ENCODE peak calls at places on chromosomes 7 and 10, in four cellular contexts. One of them, this sample, is unnamed.

GRCh38 chr7:81776972-81777371 is 7.1 kb upstream of the HGF start:
- DNase-seq in stimulated activated CD4-positive, alpha-beta T cell treated with anti-CD3 and anti-CD28 coated beads, Interleukin-4, amount 100 ng/mL, for 48 hours: no peak
- DNase-seq in thoracic aorta: no peak
- DNase-seq in kidney tubule cell: no peak
- DNase-seq in this sample: no peak

GRCh38 chr7:41336981-41337380 is 365.9 kb downstream of the INHBA start:
- DNase-seq in thoracic aorta: no peak
- DNase-seq in kidney tubule cell: no peak
- DNase-seq in stimulated activated CD4-positive, alpha-beta T cell treated with anti-CD3 and anti-CD28 coated beads, Interleukin-4, amount 100 ng/mL, for 48 hours: no peak
- DNase-seq in this sample: no peak

GRCh38 chr10:3729397-3729796 is 55.6 kb downstream of the KLF6 start:
- DNase-seq in stimulated activated CD4-positive, alpha-beta T cell treated with anti-CD3 and anti-CD28 coated beads, Interleukin-4, amount 100 ng/mL, for 48 hours: no peak
- DNase-seq in thoracic aorta: no peak
- DNase-seq in kidney tubule cell: peak
- DNase-seq in this sample: no peak

GRCh38 chr10:111344804-111345203 is 268.0 kb downstream of the ADRA2A start:
- DNase-seq in stimulated activated CD4-positive, alpha-beta T cell treated with anti-CD3 and anti-CD28 coated beads, Interleukin-4, amount 100 ng/mL, for 48 hours: no peak
- DNase-seq in kidney tubule cell: no peak
- DNase-seq in thoracic aorta: no peak
- DNase-seq in this sample: no peak

GRCh38 chr7:131225619-131226101 is 102.0 kb upstream of the MKLN1 start:
- DNase-seq in kidney tubule cell: peak
- DNase-seq in thoracic aorta: no peak
- DNase-seq in stimulated activated CD4-positive, alpha-beta T cell treated with anti-CD3 and anti-CD28 coated beads, Interleukin-4, amount 100 ng/mL, for 48 hours: no peak
- DNase-seq in this sample: peak

GRCh38 chr10:51999089-51999488 is 299.7 kb upstream of the CSTF2T start:
- DNase-seq in thoracic aorta: no peak
- DNase-seq in kidney tubule cell: no peak
- DNase-seq in stimulated activated CD4-positive, alpha-beta T cell treated with anti-CD3 and anti-CD28 coated beads, Interleukin-4, amount 100 ng/mL, for 48 hours: no peak
- DNase-seq in this sample: no peak

GRCh38 chr7:112202819-112203218 is 3.4 kb downstream of the DOCK4 start:
- DNase-seq in kidney tubule cell: peak
- DNase-seq in stimulated activated CD4-positive, alpha-beta T cell treated with anti-CD3 and anti-CD28 coated beads, Interleukin-4, amount 100 ng/mL, for 48 hours: no peak
- DNase-seq in thoracic aorta: no peak
- DNase-seq in this sample: peak

GRCh38 chr7:2510909-2511768 is 8.4 kb upstream of the LFNG start:
- DNase-seq in stimulated activated CD4-positive, alpha-beta T cell treated with anti-CD3 and anti-CD28 coated beads, Interleukin-4, amount 100 ng/mL, for 48 hours: no peak
- DNase-seq in kidney tubule cell: no peak
- DNase-seq in thoracic aorta: no peak
- DNase-seq in this sample: no peak

GRCh38 chr7:23544913-23545354 is 13.2 kb upstream of the TRA2A start:
- DNase-seq in stimulated activated CD4-positive, alpha-beta T cell treated with anti-CD3 and anti-CD28 coated beads, Interleukin-4, amount 100 ng/mL, for 48 hours: no peak
- DNase-seq in thoracic aorta: no peak
- DNase-seq in kidney tubule cell: peak
- DNase-seq in this sample: peak

GRCh38 chr10:72692897-72693598 is 1.1 kb downstream of the MCU start:
- DNase-seq in kidney tubule cell: no peak
- DNase-seq in thoracic aorta: no peak
- DNase-seq in stimulated activated CD4-positive, alpha-beta T cell treated with anti-CD3 and anti-CD28 coated beads, Interleukin-4, amount 100 ng/mL, for 48 hours: no peak
- DNase-seq in this sample: peak

GRCh38 chr10:79068203-79068561 is 584 bp upstream of the ZMIZ1 start:
- DNase-seq in stimulated activated CD4-positive, alpha-beta T cell treated with anti-CD3 and anti-CD28 coated beads, Interleukin-4, amount 100 ng/mL, for 48 hours: no peak
- DNase-seq in thoracic aorta: no peak
- DNase-seq in kidney tubule cell: no peak
- DNase-seq in this sample: no peak

GRCh38 chr10:122263971-122264370 is 7.1 kb upstream of the BTBD16 start:
- DNase-seq in stimulated activated CD4-positive, alpha-beta T cell treated with anti-CD3 and anti-CD28 coated beads, Interleukin-4, amount 100 ng/mL, for 48 hours: no peak
- DNase-seq in kidney tubule cell: peak
- DNase-seq in thoracic aorta: no peak
- DNase-seq in this sample: no peak

GRCh38 chr7:92916751-92917369 is 80.5 kb upstream of the CDK6 start:
- DNase-seq in kidney tubule cell: peak
- DNase-seq in stimulated activated CD4-positive, alpha-beta T cell treated with anti-CD3 and anti-CD28 coated beads, Interleukin-4, amount 100 ng/mL, for 48 hours: no peak
- DNase-seq in thoracic aorta: no peak
- DNase-seq in this sample: peak

GRCh38 chr7:907158-907980 is 31.0 kb downstream of the GET4 start:
- DNase-seq in thoracic aorta: no peak
- DNase-seq in kidney tubule cell: no peak
- DNase-seq in stimulated activated CD4-positive, alpha-beta T cell treated with anti-CD3 and anti-CD28 coated beads, Interleukin-4, amount 100 ng/mL, for 48 hours: no peak
- DNase-seq in this sample: no peak

GRCh38 chr10:126009590-126009989 is 113.2 kb downstream of the FANK1 start:
- DNase-seq in kidney tubule cell: no peak
- DNase-seq in thoracic aorta: no peak
- DNase-seq in stimulated activated CD4-positive, alpha-beta T cell treated with anti-CD3 and anti-CD28 coated beads, Interleukin-4, amount 100 ng/mL, for 48 hours: no peak
- DNase-seq in this sample: no peak

GRCh38 chr7:12888727-12889126 is 201.3 kb downstream of the ARL4A start:
- DNase-seq in kidney tubule cell: peak
- DNase-seq in thoracic aorta: no peak
- DNase-seq in stimulated activated CD4-positive, alpha-beta T cell treated with anti-CD3 and anti-CD28 coated beads, Interleukin-4, amount 100 ng/mL, for 48 hours: no peak
- DNase-seq in this sample: no peak

GRCh38 chr10:49158399-49158798 is 24.6 kb upstream of the FAM170B start:
- DNase-seq in kidney tubule cell: no peak
- DNase-seq in thoracic aorta: no peak
- DNase-seq in stimulated activated CD4-positive, alpha-beta T cell treated with anti-CD3 and anti-CD28 coated beads, Interleukin-4, amount 100 ng/mL, for 48 hours: no peak
- DNase-seq in this sample: no peak

GRCh38 chr10:17607603-17608332 is 9.4 kb downstream of the HACD1 start:
- DNase-seq in stimulated activated CD4-positive, alpha-beta T cell treated with anti-CD3 and anti-CD28 coated beads, Interleukin-4, amount 100 ng/mL, for 48 hours: no peak
- DNase-seq in kidney tubule cell: peak
- DNase-seq in thoracic aorta: no peak
- DNase-seq in this sample: peak

GRCh38 chr10:116271593-116272496 is 1.2 kb downstream of the GFRA1 start:
- DNase-seq in thoracic aorta: no peak
- DNase-seq in kidney tubule cell: peak
- DNase-seq in stimulated activated CD4-positive, alpha-beta T cell treated with anti-CD3 and anti-CD28 coated beads, Interleukin-4, amount 100 ng/mL, for 48 hours: no peak
- DNase-seq in this sample: no peak

GRCh38 chr10:78696791-78697420 is 371.9 kb upstream of the ZMIZ1 start:
- DNase-seq in thoracic aorta: no peak
- DNase-seq in kidney tubule cell: no peak
- DNase-seq in stimulated activated CD4-positive, alpha-beta T cell treated with anti-CD3 and anti-CD28 coated beads, Interleukin-4, amount 100 ng/mL, for 48 hours: no peak
- DNase-seq in this sample: no peak

GRCh38 chr10:31599626-31600504 is 280.8 kb downstream of the ZEB1 start:
- DNase-seq in stimulated activated CD4-positive, alpha-beta T cell treated with anti-CD3 and anti-CD28 coated beads, Interleukin-4, amount 100 ng/mL, for 48 hours: no peak
- DNase-seq in kidney tubule cell: peak
- DNase-seq in thoracic aorta: no peak
- DNase-seq in this sample: no peak

GRCh38 chr7:738723-739454 is 11.8 kb upstream of the PRKAR1B start:
- DNase-seq in thoracic aorta: no peak
- DNase-seq in stimulated activated CD4-positive, alpha-beta T cell treated with anti-CD3 and anti-CD28 coated beads, Interleukin-4, amount 100 ng/mL, for 48 hours: no peak
- DNase-seq in kidney tubule cell: no peak
- DNase-seq in this sample: peak

GRCh38 chr10:85623758-85624157 is 742.8 kb downstream of the GRID1 start:
- DNase-seq in stimulated activated CD4-positive, alpha-beta T cell treated with anti-CD3 and anti-CD28 coated beads, Interleukin-4, amount 100 ng/mL, for 48 hours: no peak
- DNase-seq in kidney tubule cell: no peak
- DNase-seq in thoracic aorta: no peak
- DNase-seq in this sample: no peak

GRCh38 chr10:24287559-24288195 is 78.7 kb downstream of the KIAA1217 start:
- DNase-seq in stimulated activated CD4-positive, alpha-beta T cell treated with anti-CD3 and anti-CD28 coated beads, Interleukin-4, amount 100 ng/mL, for 48 hours: no peak
- DNase-seq in kidney tubule cell: no peak
- DNase-seq in thoracic aorta: no peak
- DNase-seq in this sample: no peak

GRCh38 chr10:79132681-79133381 is 64.1 kb downstream of the ZMIZ1 start:
- DNase-seq in kidney tubule cell: no peak
- DNase-seq in stimulated activated CD4-positive, alpha-beta T cell treated with anti-CD3 and anti-CD28 coated beads, Interleukin-4, amount 100 ng/mL, for 48 hours: no peak
- DNase-seq in thoracic aorta: no peak
- DNase-seq in this sample: no peak

GRCh38 chr10:79176052-79176501 is 107.3 kb downstream of the ZMIZ1 start:
- DNase-seq in stimulated activated CD4-positive, alpha-beta T cell treated with anti-CD3 and anti-CD28 coated beads, Interleukin-4, amount 100 ng/mL, for 48 hours: no peak
- DNase-seq in kidney tubule cell: peak
- DNase-seq in thoracic aorta: no peak
- DNase-seq in this sample: no peak

GRCh38 chr10:88243847-88244730 is 339.0 kb downstream of the RNLS start:
- DNase-seq in thoracic aorta: no peak
- DNase-seq in stimulated activated CD4-positive, alpha-beta T cell treated with anti-CD3 and anti-CD28 coated beads, Interleukin-4, amount 100 ng/mL, for 48 hours: no peak
- DNase-seq in kidney tubule cell: no peak
- DNase-seq in this sample: peak

GRCh38 chr10:65620404-65621048 is 1305.3 kb upstream of the LRRTM3 start:
- DNase-seq in kidney tubule cell: peak
- DNase-seq in thoracic aorta: no peak
- DNase-seq in stimulated activated CD4-positive, alpha-beta T cell treated with anti-CD3 and anti-CD28 coated beads, Interleukin-4, amount 100 ng/mL, for 48 hours: no peak
- DNase-seq in this sample: no peak

GRCh38 chr10:124403548-124403947 is 15.2 kb downstream of the OAT start:
- DNase-seq in thoracic aorta: no peak
- DNase-seq in kidney tubule cell: peak
- DNase-seq in stimulated activated CD4-positive, alpha-beta T cell treated with anti-CD3 and anti-CD28 coated beads, Interleukin-4, amount 100 ng/mL, for 48 hours: no peak
- DNase-seq in this sample: peak

GRCh38 chr10:88565072-88565471 is 18.0 kb downstream of the RNLS start:
- DNase-seq in kidney tubule cell: peak
- DNase-seq in stimulated activated CD4-positive, alpha-beta T cell treated with anti-CD3 and anti-CD28 coated beads, Interleukin-4, amount 100 ng/mL, for 48 hours: no peak
- DNase-seq in thoracic aorta: no peak
- DNase-seq in this sample: peak

GRCh38 chr10:97000487-97001182 is 168.5 kb downstream of the LCOR start:
- DNase-seq in stimulated activated CD4-positive, alpha-beta T cell treated with anti-CD3 and anti-CD28 coated beads, Interleukin-4, amount 100 ng/mL, for 48 hours: no peak
- DNase-seq in kidney tubule cell: no peak
- DNase-seq in thoracic aorta: no peak
- DNase-seq in this sample: no peak

GRCh38 chr10:79326361-79327089 is 20.7 kb upstream of the PPIF start:
- DNase-seq in kidney tubule cell: no peak
- DNase-seq in stimulated activated CD4-positive, alpha-beta T cell treated with anti-CD3 and anti-CD28 coated beads, Interleukin-4, amount 100 ng/mL, for 48 hours: no peak
- DNase-seq in thoracic aorta: no peak
- DNase-seq in this sample: no peak

GRCh38 chr7:27251513-27252306 is 9.1 kb downstream of the EVX1 start:
- DNase-seq in thoracic aorta: no peak
- DNase-seq in stimulated activated CD4-positive, alpha-beta T cell treated with anti-CD3 and anti-CD28 coated beads, Interleukin-4, amount 100 ng/mL, for 48 hours: no peak
- DNase-seq in kidney tubule cell: no peak
- DNase-seq in this sample: no peak

GRCh38 chr7:129160161-129160911 is 15.8 kb downstream of the TSPAN33 start:
- DNase-seq in thoracic aorta: no peak
- DNase-seq in kidney tubule cell: no peak
- DNase-seq in stimulated activated CD4-positive, alpha-beta T cell treated with anti-CD3 and anti-CD28 coated beads, Interleukin-4, amount 100 ng/mL, for 48 hours: no peak
- DNase-seq in this sample: peak

GRCh38 chr10:126270116-126270515 is 118.2 kb downstream of the ADAM12 start:
- DNase-seq in thoracic aorta: no peak
- DNase-seq in kidney tubule cell: peak
- DNase-seq in stimulated activated CD4-positive, alpha-beta T cell treated with anti-CD3 and anti-CD28 coated beads, Interleukin-4, amount 100 ng/mL, for 48 hours: no peak
- DNase-seq in this sample: no peak

This sample was measured in G401.